ENCODE peak calls at places on chromosomes 12 and 14, in nine cellular contexts. V is T-helper 2 cell; K is activated CD4-positive, alpha-beta T cell treated with anti-CD3 and anti-CD28 coated beads for 24 hours; Q is mesendoderm; U is heart left ventricle; H is RCC 7860; Y is psoas muscle; B is endothelial cell; F is body of pancreas. M is an unnamed sample.

GRCh38 chr14:47150267-47150666 is 498.7 kb upstream of the RPL10L start:
- DNase-seq in V (no peak), K (no peak), Q (no peak), U (no peak), H (no peak), Y (no peak), B (no peak), F (no peak), M (no peak)

GRCh38 chr14:71588028-71588427 is 344.2 kb upstream of the RGS6 start:
- DNase-seq in V (no peak), K (no peak), Q (no peak), U (no peak), H (no peak), Y (no peak), B (no peak), F (no peak), M (no peak)

GRCh38 chr14:20461230-20462141 is at the start of gene PIP4P1:
- DNase-seq in V (peak; percentile 99), K (peak; percentile 97), Q (peak; percentile 100), U (peak; percentile 99), H (peak; percentile 96), Y (peak; percentile 99), B (peak; percentile 96), F (peak; percentile 100), M (peak; percentile 98)

GRCh38 chr12:3964404-3964803 is 91.2 kb upstream of the PARP11 start:
- DNase-seq in V (no peak), K (no peak), Q (peak; percentile 83), U (no peak), H (no peak), Y (no peak), B (peak; percentile 45), F (peak; percentile 14), M (peak; percentile 77)

GRCh38 chr14:21974741-21975140 is 301.1 kb upstream of the OR4E1 start:
- DNase-seq in V (no peak), K (no peak), Q (no peak), U (no peak), H (no peak), Y (no peak), B (no peak), F (no peak), M (no peak)

GRCh38 chr12:91984571-91984970 is 161.1 kb downstream of the BTG1 start:
- DNase-seq in V (no peak), K (no peak), Q (no peak), U (no peak), H (no peak), Y (no peak), B (no peak), F (no peak), M (no peak)

GRCh38 chr14:24162083-24162482 is 1.0 kb downstream of the IRF9 start:
- DNase-seq in V (no peak), K (no peak), Q (no peak), U (no peak), H (no peak), Y (no peak), B (no peak), F (no peak), M (no peak)

GRCh38 chr14:60981626-60982455 is 796 bp downstream of the SLC38A6 start:
- DNase-seq in V (no peak), K (no peak), Q (peak; percentile 71), U (no peak), H (peak; percentile 68), Y (no peak), B (no peak), F (peak; percentile 5), M (no peak)

GRCh38 chr12:44717612-44718011 is 158.5 kb downstream of the NELL2 start:
- DNase-seq in V (no peak), K (no peak), Q (no peak), U (no peak), H (no peak), Y (no peak), B (no peak), F (no peak), M (no peak)

GRCh38 chr14:76654573-76654955 is 106.7 kb upstream of the VASH1 start:
- DNase-seq in V (no peak), K (no peak), Q (no peak), U (no peak), H (no peak), Y (no peak), B (no peak), F (no peak), M (no peak)

GRCh38 chr14:73752297-73752992 is 38.3 kb upstream of the PNMA1 start:
- DNase-seq in V (peak; percentile 55), K (no peak), Q (peak; percentile 72), U (peak; percentile 75), H (no peak), Y (peak; percentile 63), B (no peak), F (peak; percentile 56), M (peak; percentile 47)

GRCh38 chr12:78666584-78666983 is 198.0 kb upstream of the SYT1 start:
- DNase-seq in V (no peak), K (no peak), Q (no peak), U (no peak), H (no peak), Y (no peak), B (no peak), F (no peak), M (no peak)

GRCh38 chr12:105748806-105749600 is 389.8 kb downstream of the NUAK1 start:
- DNase-seq in V (no peak), K (no peak), Q (no peak), U (peak; percentile 57), H (no peak), Y (peak; percentile 16), B (no peak), F (peak; percentile 16), M (no peak)

GRCh38 chr12:33830070-33830469 is 192.2 kb upstream of the ALG10 start:
- DNase-seq in V (no peak), K (no peak), Q (no peak), U (no peak), H (no peak), Y (no peak), B (no peak), F (no peak), M (no peak)

GRCh38 chr12:111773801-111774551 is 7.2 kb downstream of the ALDH2 start:
- DNase-seq in V (no peak), K (no peak), Q (no peak), U (peak; percentile 57), H (peak; percentile 81), Y (peak; percentile 85), B (no peak), F (peak; percentile 80), M (no peak)

M was measured in ecto neural progenitor cell.